ENCODE peak calls at places on chromosomes 5 and 9, in ten cellular contexts. L is left ventricle myocardium superior; Z is left lung; O is IMR-90; W is stimulated activated memory B cell treated with anti-CD40 and anti-IgM and Interleukin-4, amounts not matched to agents 10 μg/mL and 1 μg/mL and 100 μg/mL, for 72 hours; P is stimulated activated naive CD8-positive, alpha-beta T cell treated with anti-CD3 and anti-CD28 coated beads, Interleukin-15, Interleukin-2, amounts not matched to agents 100 U/mL and 50 U/mL, for 24 hours; C is activated B cell treated with CpG ODN at 0.5 μM for 24 hours; K is stimulated activated effector memory CD8-positive, alpha-beta T cell treated with anti-CD3 and anti-CD28 coated beads, Interleukin-12 subunit alpha, Interleukin-12 subunit beta, amount 100 ng/mL, for 72 hours; F is omental fat pad; B is right lobe of liver. Y is an unnamed sample.

GRCh38 chr9:20658677-20659473 is 25.2 kb upstream of the FOCAD start:
- ATAC-seq in L (peak; percentile 41), Z (peak; percentile 71), O (peak; percentile 42), W (no peak), P (no peak), C (no peak), K (peak; percentile 56), F (no peak), B (no peak), Y (no peak)

GRCh38 chr5:132500931-132501628 is 10.5 kb upstream of the IRF1 start:
- ATAC-seq in L (peak; percentile 17), Z (peak; percentile 7), O (no peak), W (peak; percentile 76), P (peak; percentile 47), C (peak; percentile 55), K (peak; percentile 63), F (no peak), B (peak; percentile 29), Y (no peak)

GRCh38 chr5:33832904-33833575 is 58.8 kb downstream of the ADAMTS12 start:
- ATAC-seq in L (no peak), Z (no peak), O (no peak), W (no peak), P (no peak), C (no peak), K (no peak), F (no peak), B (no peak), Y (no peak)

GRCh38 chr5:79069488-79070001 is at the start of the genes BHMT2 and DMGDH:
- ATAC-seq in L (peak; percentile 95), Z (peak; percentile 87), O (peak; percentile 84), W (no peak), P (peak; percentile 59), C (no peak), K (peak; percentile 37), F (peak; percentile 87), B (peak; percentile 72), Y (peak; percentile 87)

GRCh38 chr5:135050244-135050767 is 16.3 kb upstream of the PITX1 start:
- ATAC-seq in L (peak; percentile 60), Z (no peak), O (no peak), W (no peak), P (no peak), C (no peak), K (no peak), F (no peak), B (no peak), Y (no peak)

GRCh38 chr5:175855041-175855720 is 16.2 kb upstream of the CPLX2 start:
- ATAC-seq in L (no peak), Z (no peak), O (no peak), W (no peak), P (no peak), C (no peak), K (no peak), F (no peak), B (no peak), Y (no peak)

GRCh38 chr5:173324115-173325001 is 3.9 kb downstream of the STC2 start:
- ATAC-seq in L (peak; percentile 59), Z (peak; percentile 8), O (peak; percentile 16), W (no peak), P (no peak), C (no peak), K (no peak), F (no peak), B (peak; percentile 13), Y (peak; percentile 66)

GRCh38 chr9:107523539-107523938 is 34.0 kb upstream of the KLF4 start:
- ATAC-seq in L (no peak), Z (no peak), O (no peak), W (no peak), P (no peak), C (no peak), K (no peak), F (no peak), B (no peak), Y (no peak)

GRCh38 chr9:119071636-119072035 is 297.6 kb downstream of the BRINP1 start:
- ATAC-seq in L (no peak), Z (peak; percentile 50), O (no peak), W (no peak), P (no peak), C (no peak), K (no peak), F (no peak), B (no peak), Y (no peak)

GRCh38 chr5:25553082-25553481 is 908.3 kb upstream of the CDH10 start:
- ATAC-seq in L (no peak), Z (no peak), O (no peak), W (no peak), P (no peak), C (no peak), K (no peak), F (no peak), B (no peak), Y (no peak)

GRCh38 chr5:67222243-67223033 is 25.8 kb upstream of the CD180 start:
- ATAC-seq in L (no peak), Z (no peak), O (no peak), W (peak; percentile 69), P (peak; percentile 40), C (peak; percentile 48), K (peak; percentile 65), F (no peak), B (no peak), Y (no peak)

GRCh38 chr9:694499-695154 is 146.9 kb upstream of the DMRT1 start:
- ATAC-seq in L (peak; percentile 81), Z (peak; percentile 50), O (peak; percentile 64), W (no peak), P (no peak), C (no peak), K (no peak), F (peak; percentile 87), B (peak; percentile 72), Y (peak; percentile 57)

GRCh38 chr5:175124251-175124813 is 319.6 kb downstream of the DRD1 start:
- ATAC-seq in L (no peak), Z (no peak), O (no peak), W (no peak), P (no peak), C (no peak), K (no peak), F (no peak), B (no peak), Y (no peak)

GRCh38 chr9:127361561-127361960 is 35.4 kb upstream of the SLC2A8 start:
- ATAC-seq in L (no peak), Z (no peak), O (no peak), W (no peak), P (no peak), C (no peak), K (peak; percentile 42), F (no peak), B (no peak), Y (no peak)

GRCh38 chr9:80185112-80185738 is 613.5 kb downstream of the TLE4 start:
- ATAC-seq in L (no peak), Z (no peak), O (no peak), W (no peak), P (no peak), C (no peak), K (no peak), F (no peak), B (no peak), Y (no peak)